ENCODE peak calls at places on chromosomes 7 and 10, in eight cellular contexts. U is EL, Z is iris pigment epithelial cell, R is NCI-H526 treated with DMSO at 0.1 percent for 48 hours, K is ELF-1, P is substantia nigra, J is uterus, M is aorta. B is an unnamed sample.

GRCh38 chr10:46547881-46548780 is 8.3 kb downstream of the GPRIN2 start:
- DNase-seq in U (no peak), M (peak), Z (no peak), R (no peak), K (no peak), P (no peak), J (no peak), B (no peak)

GRCh38 chr7:2100278-2101205 is 132.2 kb downstream of the MAD1L1 start:
- DNase-seq in Z (no peak), K (no peak), R (peak), U (peak), M (no peak), P (no peak), J (no peak), B (peak)

GRCh38 chr10:105974803-105975456 is 1189.6 kb downstream of the SORCS1 start:
- DNase-seq in U (peak), R (no peak), K (peak), J (no peak), Z (peak), M (no peak), P (no peak), B (peak)

GRCh38 chr10:108249940-108250339 is 1085.4 kb upstream of the SORCS1 start:
- DNase-seq in J (no peak), Z (no peak), P (no peak), U (no peak), R (no peak), M (no peak), K (peak), B (no peak)

GRCh38 chr10:88833722-88834121 is 17.9 kb downstream of the ANKRD22 start:
- DNase-seq in P (no peak), Z (no peak), R (no peak), U (no peak), K (no peak), J (no peak), M (peak), B (no peak)

GRCh38 chr10:34145751-34146150 is 669.3 kb downstream of the PARD3 start:
- DNase-seq in Z (peak), U (peak), K (no peak), J (no peak), P (no peak), M (no peak), R (no peak), B (no peak)

GRCh38 chr10:99394256-99394655 is 36.2 kb downstream of the GOT1 start:
- DNase-seq in K (no peak), J (no peak), Z (no peak), P (no peak), R (no peak), U (no peak), M (no peak), B (no peak)

GRCh38 chr7:138746073-138746472 is 44.9 kb upstream of the SVOPL start:
- DNase-seq in Z (no peak), M (no peak), K (no peak), J (no peak), P (no peak), U (no peak), R (no peak), B (no peak)

GRCh38 chr7:108083980-108084379 is 46.2 kb downstream of the LAMB4 start:
- DNase-seq in J (no peak), M (no peak), P (no peak), K (no peak), R (no peak), Z (no peak), U (peak), B (no peak)

GRCh38 chr7:88223265-88223664 is 3.4 kb upstream of the SRI start:
- DNase-seq in Z (no peak), K (no peak), P (no peak), M (no peak), U (no peak), J (no peak), R (no peak), B (no peak)

GRCh38 chr10:42691361-42692120 is 53.2 kb upstream of the ZNF33B start:
- DNase-seq in J (no peak), P (no peak), M (no peak), Z (no peak), R (no peak), U (no peak), K (no peak), B (no peak)

GRCh38 chr7:137958593-137959431 is 43.1 kb downstream of the CREB3L2 start:
- DNase-seq in U (no peak), J (no peak), R (no peak), Z (no peak), P (no peak), K (no peak), M (no peak), B (no peak)

GRCh38 chr10:100148353-100149211 is 37.2 kb downstream of the ERLIN1 start:
- DNase-seq in K (no peak), U (peak), R (no peak), Z (peak), M (no peak), J (no peak), P (no peak), B (no peak)

GRCh38 chr10:118732253-118733194 is 22.2 kb downstream of the CACUL1 start:
- DNase-seq in U (no peak), Z (no peak), K (no peak), J (no peak), P (no peak), R (no peak), M (no peak), B (no peak)

GRCh38 chr10:111598433-111599059 is 521.7 kb downstream of the ADRA2A start:
- DNase-seq in R (no peak), U (peak), K (peak), P (peak), M (peak), J (peak), Z (peak), B (peak)

GRCh38 chr7:74141705-74142104 is 32.5 kb upstream of the EIF4H start:
- DNase-seq in U (no peak), P (no peak), J (no peak), Z (no peak), M (no peak), R (no peak), K (no peak), B (no peak)

GRCh38 chr10:124564881-124565280 is 103.3 kb downstream of the LHPP start:
- DNase-seq in P (no peak), Z (no peak), R (no peak), M (no peak), K (no peak), U (no peak), J (no peak), B (no peak)

GRCh38 chr10:11304906-11305585 is 287.4 kb downstream of the CELF2 start:
- DNase-seq in U (no peak), P (no peak), J (no peak), Z (no peak), M (no peak), K (no peak), R (no peak), B (no peak)

GRCh38 chr10:97333351-97333600 is 1.3 kb downstream of the FRAT2 start:
- DNase-seq in Z (no peak), M (no peak), P (no peak), K (no peak), U (peak), J (no peak), R (no peak), B (no peak)

B was measured in adrenal gland.